ENCODE peak calls at places on chromosome 11, in seven cellular contexts. Z, K, D, G, J, W and F are unnamed samples.

GRCh38 chr11:106305458-106305857 is 228.0 kb downstream of the AASDHPPT start:
- DNase-seq in J (no peak), K (no peak), D (no peak), W (no peak), Z (no peak), G (no peak), F (no peak)

GRCh38 chr11:17763244-17763643 is 28.7 kb downstream of the KCNC1 start:
- DNase-seq in K (no peak), W (no peak), G (no peak), J (no peak), Z (no peak), D (no peak), F (no peak)

GRCh38 chr11:61052182-61052972 is 49.9 kb upstream of the CD5 start:
- DNase-seq in Z (no peak), K (no peak), W (no peak), G (no peak), D (no peak), J (peak), F (no peak)

GRCh38 chr11:89168396-89168795 is 9.3 kb upstream of the TYR start:
- DNase-seq in Z (no peak), K (peak), W (no peak), J (no peak), G (no peak), D (no peak), F (no peak)

GRCh38 chr11:3853545-3853842 is 2.0 kb upstream of the STIM1 start:
- DNase-seq in J (no peak), D (no peak), K (no peak), W (no peak), G (no peak), Z (no peak), F (no peak)

GRCh38 chr11:103091024-103091423 is 936 bp downstream of the DCUN1D5 start:
- DNase-seq in G (peak), J (no peak), K (peak), W (peak), Z (no peak), D (no peak), F (peak)

GRCh38 chr11:86805873-86806310 is 5.5 kb downstream of the PRSS23 start:
- DNase-seq in D (no peak), Z (no peak), J (no peak), K (peak), G (no peak), W (no peak), F (peak)

GRCh38 chr11:71930556-71931244 is 1.9 kb downstream of the RNF121 start:
- DNase-seq in W (no peak), K (no peak), G (no peak), Z (no peak), D (no peak), J (no peak), F (peak)

GRCh38 chr11:108319541-108320145 is 96.8 kb downstream of the ATM start:
- DNase-seq in G (no peak), J (no peak), K (peak), Z (no peak), D (peak), W (no peak), F (peak)

GRCh38 chr11:40130427-40130826 is 1329.0 kb downstream of the LRRC4C start:
- DNase-seq in G (no peak), J (no peak), Z (no peak), K (no peak), W (no peak), D (no peak), F (no peak)

GRCh38 chr11:34180045-34180813 is 74.8 kb downstream of the NAT10 start:
- DNase-seq in Z (no peak), W (no peak), J (no peak), D (no peak), G (no peak), K (no peak), F (no peak)

GRCh38 chr11:125443767-125444311 is 52.2 kb downstream of the FEZ1 start:
- DNase-seq in J (no peak), G (no peak), D (no peak), Z (no peak), W (no peak), K (no peak), F (no peak)

GRCh38 chr11:8025816-8026215 is 38.7 kb downstream of the EIF3F start:
- DNase-seq in W (no peak), D (peak), Z (no peak), G (no peak), J (no peak), K (peak), F (peak)

GRCh38 chr11:69912161-69912910 is 93.1 kb upstream of the FGF3 start:
- DNase-seq in G (no peak), D (no peak), K (no peak), W (no peak), Z (no peak), J (peak), F (no peak)

GRCh38 chr11:120131941-120132644 is 5.8 kb downstream of the TRIM29 start:
- DNase-seq in J (no peak), G (no peak), D (no peak), W (peak), Z (no peak), K (no peak), F (no peak)

GRCh38 chr11:43830928-43831440 is 49.6 kb upstream of the ALKBH3 start:
- DNase-seq in W (no peak), K (peak), J (peak), D (peak), Z (no peak), G (peak), F (peak)

GRCh38 chr11:67542169-67542568 is 18.9 kb upstream of the CABP2 start:
- DNase-seq in D (no peak), J (no peak), G (no peak), K (no peak), W (no peak), Z (no peak), F (no peak)

GRCh38 chr11:75023446-75024067 is 34.8 kb downstream of the NEU3 start:
- DNase-seq in K (no peak), J (no peak), Z (no peak), D (no peak), W (no peak), G (no peak), F (no peak)

GRCh38 chr11:87739766-87740165 is 435.5 kb downstream of the RAB38 start:
- DNase-seq in D (no peak), W (no peak), G (no peak), J (no peak), K (no peak), Z (no peak), F (no peak)

GRCh38 chr11:94129505-94130335 is 1.1 kb downstream of the PANX1 start:
- DNase-seq in Z (no peak), J (no peak), G (no peak), D (peak), K (peak), W (no peak), F (peak)

GRCh38 chr11:73182824-73183321 is 35.2 kb upstream of the P2RY2 start:
- DNase-seq in W (no peak), G (no peak), Z (no peak), D (no peak), K (no peak), J (no peak), F (no peak)

GRCh38 chr11:17154409-17155159 is 53.2 kb downstream of the PIK3C2A start:
- DNase-seq in D (no peak), W (no peak), K (no peak), G (no peak), Z (no peak), J (no peak), F (no peak)

GRCh38 chr11:13970986-13971385 is 8.5 kb downstream of the SPON1 start:
- DNase-seq in K (no peak), W (peak), J (no peak), D (no peak), G (peak), Z (no peak), F (peak)

GRCh38 chr11:12818333-12819015 is 144.3 kb downstream of the TEAD1 start:
- DNase-seq in J (no peak), G (no peak), D (peak), W (no peak), K (peak), Z (no peak), F (peak)

GRCh38 chr11:65008016-65008415 is 5.9 kb upstream of the ARL2 start:
- DNase-seq in G (no peak), W (no peak), K (no peak), Z (no peak), D (no peak), J (no peak), F (peak)

GRCh38 chr11:111356660-111357048 is 22.4 kb downstream of the POU2AF1 start:
- DNase-seq in G (no peak), K (no peak), J (no peak), W (no peak), D (no peak), Z (no peak), F (no peak)

GRCh38 chr11:59551651-59552521 is 40.5 kb downstream of the OR4D9 start:
- DNase-seq in K (peak), G (peak), Z (no peak), D (peak), J (no peak), W (peak), F (peak)

GRCh38 chr11:38530226-38530625 is 1932.2 kb upstream of the RAG2 start:
- DNase-seq in G (no peak), Z (no peak), D (no peak), J (no peak), K (peak), W (no peak), F (peak)

GRCh38 chr11:2071748-2072385 is 67.3 kb downstream of the IGF2 start:
- DNase-seq in Z (no peak), J (no peak), D (peak), K (peak), G (no peak), W (no peak), F (no peak)

GRCh38 chr11:67309661-67310061 is 6.3 kb downstream of the SSH3 start:
- DNase-seq in D (no peak), Z (no peak), K (no peak), G (no peak), W (no peak), J (no peak), F (no peak)

GRCh38 chr11:8693555-8693954 is 11.0 kb downstream of the RPL27A start:
- DNase-seq in Z (no peak), J (no peak), W (no peak), K (no peak), D (no peak), G (no peak), F (no peak)

GRCh38 chr11:114354076-114354475 is 46.2 kb downstream of the C11orf71 start:
- DNase-seq in D (peak), W (no peak), Z (no peak), K (peak), J (no peak), G (peak), F (peak)

GRCh38 chr11:115317428-115318185 is 186.6 kb downstream of the CADM1 start:
- DNase-seq in W (no peak), D (no peak), G (no peak), K (no peak), Z (no peak), J (no peak), F (no peak)

GRCh38 chr11:7046474-7046873 is 26.2 kb downstream of the NLRP14 start:
- DNase-seq in G (no peak), Z (no peak), J (no peak), W (no peak), D (peak), K (peak), F (peak)

GRCh38 chr11:71165771-71166170 is 86.6 kb downstream of the SHANK2 start:
- DNase-seq in D (no peak), Z (no peak), K (no peak), W (no peak), J (no peak), G (no peak), F (no peak)

GRCh38 chr11:131217313-131218297 is 152.8 kb upstream of the NTM start:
- DNase-seq in D (no peak), K (no peak), G (peak), W (no peak), Z (no peak), J (no peak), F (no peak)

GRCh38 chr11:125701858-125702621 is 21.4 kb upstream of the ACRV1 start:
- DNase-seq in K (no peak), G (no peak), J (no peak), W (no peak), D (no peak), Z (no peak), F (no peak)

GRCh38 chr11:33531743-33532181 is 168.9 kb downstream of the C11orf91 start:
- DNase-seq in D (peak), K (peak), W (no peak), Z (no peak), J (no peak), G (no peak), F (peak)